ENCODE peak calls at places on chromosome 11, in eight cellular contexts. One of them, this sample, is unnamed.

GRCh38 chr11:83543918-83544491 is 257.8 kb upstream of the CCDC90B start:
- DNase-seq in A549: no peak
- DNase-seq in NCI-H1092: no peak
- DNase-seq in A172: peak; percentile 40
- DNase-seq in stimulated activated CD4-positive, alpha-beta T cell treated with anti-CD3 and anti-CD28 coated beads, Interleukin-15, amount 100 ng/mL, for 1 hour: no peak
- DNase-seq in posterior cingulate gyrus: no peak
- DNase-seq in LoVo: no peak
- DNase-seq in epithelial cell of esophagus: peak; percentile 28
- DNase-seq in this sample: no peak

GRCh38 chr11:78244080-78244479 is 55.4 kb downstream of the USP35 start:
- DNase-seq in A549: no peak
- DNase-seq in NCI-H1092: no peak
- DNase-seq in A172: no peak
- DNase-seq in stimulated activated CD4-positive, alpha-beta T cell treated with anti-CD3 and anti-CD28 coated beads, Interleukin-15, amount 100 ng/mL, for 1 hour: no peak
- DNase-seq in posterior cingulate gyrus: no peak
- DNase-seq in LoVo: no peak
- DNase-seq in epithelial cell of esophagus: no peak
- DNase-seq in this sample: no peak

GRCh38 chr11:115691030-115691429 is 186.8 kb upstream of the CADM1 start:
- DNase-seq in A549: no peak
- DNase-seq in NCI-H1092: no peak
- DNase-seq in A172: no peak
- DNase-seq in stimulated activated CD4-positive, alpha-beta T cell treated with anti-CD3 and anti-CD28 coated beads, Interleukin-15, amount 100 ng/mL, for 1 hour: no peak
- DNase-seq in posterior cingulate gyrus: no peak
- DNase-seq in LoVo: no peak
- DNase-seq in epithelial cell of esophagus: no peak
- DNase-seq in this sample: no peak

GRCh38 chr11:736431-736830 is 10.8 kb upstream of the TALDO1 start:
- DNase-seq in A549: no peak
- DNase-seq in NCI-H1092: no peak
- DNase-seq in A172: no peak
- DNase-seq in stimulated activated CD4-positive, alpha-beta T cell treated with anti-CD3 and anti-CD28 coated beads, Interleukin-15, amount 100 ng/mL, for 1 hour: no peak
- DNase-seq in posterior cingulate gyrus: no peak
- DNase-seq in LoVo: no peak
- DNase-seq in epithelial cell of esophagus: no peak
- DNase-seq in this sample: no peak

GRCh38 chr11:91947215-91947614 is 277.4 kb upstream of the FAT3 start:
- DNase-seq in A549: no peak
- DNase-seq in NCI-H1092: peak; percentile 13
- DNase-seq in A172: peak; percentile 92
- DNase-seq in stimulated activated CD4-positive, alpha-beta T cell treated with anti-CD3 and anti-CD28 coated beads, Interleukin-15, amount 100 ng/mL, for 1 hour: no peak
- DNase-seq in posterior cingulate gyrus: no peak
- DNase-seq in LoVo: no peak
- DNase-seq in epithelial cell of esophagus: peak; percentile 2
- DNase-seq in this sample: no peak

GRCh38 chr11:68444566-68444965 is 16.0 kb upstream of the PPP6R3 start:
- DNase-seq in A549: no peak
- DNase-seq in NCI-H1092: no peak
- DNase-seq in A172: no peak
- DNase-seq in stimulated activated CD4-positive, alpha-beta T cell treated with anti-CD3 and anti-CD28 coated beads, Interleukin-15, amount 100 ng/mL, for 1 hour: no peak
- DNase-seq in posterior cingulate gyrus: no peak
- DNase-seq in LoVo: no peak
- DNase-seq in epithelial cell of esophagus: no peak
- DNase-seq in this sample: no peak

GRCh38 chr11:123308077-123308476 is 113.0 kb upstream of the CLMP start:
- DNase-seq in A549: no peak
- DNase-seq in NCI-H1092: peak; percentile 70
- DNase-seq in A172: no peak
- DNase-seq in stimulated activated CD4-positive, alpha-beta T cell treated with anti-CD3 and anti-CD28 coated beads, Interleukin-15, amount 100 ng/mL, for 1 hour: no peak
- DNase-seq in posterior cingulate gyrus: no peak
- DNase-seq in LoVo: no peak
- DNase-seq in epithelial cell of esophagus: no peak
- DNase-seq in this sample: peak; percentile 62

GRCh38 chr11:57315491-57315890 is 9.3 kb downstream of the TNKS1BP1 start:
- DNase-seq in A549: no peak
- DNase-seq in NCI-H1092: no peak
- DNase-seq in A172: no peak
- DNase-seq in stimulated activated CD4-positive, alpha-beta T cell treated with anti-CD3 and anti-CD28 coated beads, Interleukin-15, amount 100 ng/mL, for 1 hour: no peak
- DNase-seq in posterior cingulate gyrus: no peak
- DNase-seq in LoVo: no peak
- DNase-seq in epithelial cell of esophagus: no peak
- DNase-seq in this sample: no peak

GRCh38 chr11:70371241-70371640 is 27.1 kb upstream of the CTTN start:
- DNase-seq in A549: no peak
- DNase-seq in NCI-H1092: no peak
- DNase-seq in A172: no peak
- DNase-seq in stimulated activated CD4-positive, alpha-beta T cell treated with anti-CD3 and anti-CD28 coated beads, Interleukin-15, amount 100 ng/mL, for 1 hour: no peak
- DNase-seq in posterior cingulate gyrus: no peak
- DNase-seq in LoVo: no peak
- DNase-seq in epithelial cell of esophagus: no peak
- DNase-seq in this sample: no peak

GRCh38 chr11:120735035-120735434 is 223.5 kb downstream of the GRIK4 start:
- DNase-seq in A549: no peak
- DNase-seq in NCI-H1092: no peak
- DNase-seq in A172: no peak
- DNase-seq in stimulated activated CD4-positive, alpha-beta T cell treated with anti-CD3 and anti-CD28 coated beads, Interleukin-15, amount 100 ng/mL, for 1 hour: no peak
- DNase-seq in posterior cingulate gyrus: no peak
- DNase-seq in LoVo: no peak
- DNase-seq in epithelial cell of esophagus: no peak
- DNase-seq in this sample: no peak

GRCh38 chr11:36000616-36001190 is 56.8 kb downstream of the LDLRAD3 start:
- DNase-seq in A549: no peak
- DNase-seq in NCI-H1092: no peak
- DNase-seq in A172: no peak
- DNase-seq in stimulated activated CD4-positive, alpha-beta T cell treated with anti-CD3 and anti-CD28 coated beads, Interleukin-15, amount 100 ng/mL, for 1 hour: no peak
- DNase-seq in posterior cingulate gyrus: no peak
- DNase-seq in LoVo: no peak
- DNase-seq in epithelial cell of esophagus: peak; percentile 80
- DNase-seq in this sample: no peak

GRCh38 chr11:121249039-121249663 is 43.4 kb upstream of the SC5D start:
- DNase-seq in A549: peak; percentile 9
- DNase-seq in NCI-H1092: no peak
- DNase-seq in A172: peak; percentile 30
- DNase-seq in stimulated activated CD4-positive, alpha-beta T cell treated with anti-CD3 and anti-CD28 coated beads, Interleukin-15, amount 100 ng/mL, for 1 hour: no peak
- DNase-seq in posterior cingulate gyrus: no peak
- DNase-seq in LoVo: peak; percentile 61
- DNase-seq in epithelial cell of esophagus: peak; percentile 69
- DNase-seq in this sample: peak; percentile 23

GRCh38 chr11:35236667-35237003 is 97.7 kb downstream of the CD44 start:
- DNase-seq in A549: no peak
- DNase-seq in NCI-H1092: no peak
- DNase-seq in A172: peak; percentile 81
- DNase-seq in stimulated activated CD4-positive, alpha-beta T cell treated with anti-CD3 and anti-CD28 coated beads, Interleukin-15, amount 100 ng/mL, for 1 hour: no peak
- DNase-seq in posterior cingulate gyrus: no peak
- DNase-seq in LoVo: no peak
- DNase-seq in epithelial cell of esophagus: peak; percentile 70
- DNase-seq in this sample: no peak

GRCh38 chr11:117878939-117879475 is 2.5 kb upstream of the FXYD6 start:
- DNase-seq in A549: no peak
- DNase-seq in NCI-H1092: no peak
- DNase-seq in A172: no peak
- DNase-seq in stimulated activated CD4-positive, alpha-beta T cell treated with anti-CD3 and anti-CD28 coated beads, Interleukin-15, amount 100 ng/mL, for 1 hour: no peak
- DNase-seq in posterior cingulate gyrus: no peak
- DNase-seq in LoVo: no peak
- DNase-seq in epithelial cell of esophagus: no peak
- DNase-seq in this sample: no peak

GRCh38 chr11:88402192-88402715 is 64.7 kb upstream of the CTSC start:
- DNase-seq in A549: peak; percentile 40
- DNase-seq in NCI-H1092: no peak
- DNase-seq in A172: peak; percentile 26
- DNase-seq in stimulated activated CD4-positive, alpha-beta T cell treated with anti-CD3 and anti-CD28 coated beads, Interleukin-15, amount 100 ng/mL, for 1 hour: no peak
- DNase-seq in posterior cingulate gyrus: no peak
- DNase-seq in LoVo: no peak
- DNase-seq in epithelial cell of esophagus: peak; percentile 88
- DNase-seq in this sample: peak; percentile 60

GRCh38 chr11:134119094-134119493 is 50.2 kb downstream of the JAM3 start:
- DNase-seq in A549: no peak
- DNase-seq in NCI-H1092: no peak
- DNase-seq in A172: peak; percentile 73
- DNase-seq in stimulated activated CD4-positive, alpha-beta T cell treated with anti-CD3 and anti-CD28 coated beads, Interleukin-15, amount 100 ng/mL, for 1 hour: no peak
- DNase-seq in posterior cingulate gyrus: no peak
- DNase-seq in LoVo: no peak
- DNase-seq in epithelial cell of esophagus: peak; percentile 57
- DNase-seq in this sample: no peak

GRCh38 chr11:9787981-9788521 is 124.2 kb downstream of the SWAP70 start:
- DNase-seq in A549: no peak
- DNase-seq in NCI-H1092: no peak
- DNase-seq in A172: peak; percentile 93
- DNase-seq in stimulated activated CD4-positive, alpha-beta T cell treated with anti-CD3 and anti-CD28 coated beads, Interleukin-15, amount 100 ng/mL, for 1 hour: no peak
- DNase-seq in posterior cingulate gyrus: no peak
- DNase-seq in LoVo: no peak
- DNase-seq in epithelial cell of esophagus: no peak
- DNase-seq in this sample: peak; percentile 93

GRCh38 chr11:70695086-70695960 is 297.0 kb downstream of the CTTN start:
- DNase-seq in A549: no peak
- DNase-seq in NCI-H1092: no peak
- DNase-seq in A172: no peak
- DNase-seq in stimulated activated CD4-positive, alpha-beta T cell treated with anti-CD3 and anti-CD28 coated beads, Interleukin-15, amount 100 ng/mL, for 1 hour: no peak
- DNase-seq in posterior cingulate gyrus: no peak
- DNase-seq in LoVo: no peak
- DNase-seq in epithelial cell of esophagus: no peak
- DNase-seq in this sample: no peak

GRCh38 chr11:100821198-100821597 is 134.1 kb downstream of the ARHGAP42 start:
- DNase-seq in A549: no peak
- DNase-seq in NCI-H1092: no peak
- DNase-seq in A172: no peak
- DNase-seq in stimulated activated CD4-positive, alpha-beta T cell treated with anti-CD3 and anti-CD28 coated beads, Interleukin-15, amount 100 ng/mL, for 1 hour: no peak
- DNase-seq in posterior cingulate gyrus: no peak
- DNase-seq in LoVo: no peak
- DNase-seq in epithelial cell of esophagus: no peak
- DNase-seq in this sample: no peak

GRCh38 chr11:11876458-11876857 is 34.7 kb downstream of the USP47 start:
- DNase-seq in A549: peak; percentile 40
- DNase-seq in NCI-H1092: no peak
- DNase-seq in A172: peak; percentile 17
- DNase-seq in stimulated activated CD4-positive, alpha-beta T cell treated with anti-CD3 and anti-CD28 coated beads, Interleukin-15, amount 100 ng/mL, for 1 hour: no peak
- DNase-seq in posterior cingulate gyrus: no peak
- DNase-seq in LoVo: no peak
- DNase-seq in epithelial cell of esophagus: peak; percentile 43
- DNase-seq in this sample: no peak

GRCh38 chr11:9362393-9362863 is 22.0 kb upstream of the IPO7 start:
- DNase-seq in A549: no peak
- DNase-seq in NCI-H1092: no peak
- DNase-seq in A172: no peak
- DNase-seq in stimulated activated CD4-positive, alpha-beta T cell treated with anti-CD3 and anti-CD28 coated beads, Interleukin-15, amount 100 ng/mL, for 1 hour: no peak
- DNase-seq in posterior cingulate gyrus: no peak
- DNase-seq in LoVo: no peak
- DNase-seq in epithelial cell of esophagus: no peak
- DNase-seq in this sample: no peak

GRCh38 chr11:116703421-116703820 is 69.4 kb downstream of the BUD13 start:
- DNase-seq in A549: no peak
- DNase-seq in NCI-H1092: peak; percentile 94
- DNase-seq in A172: no peak
- DNase-seq in stimulated activated CD4-positive, alpha-beta T cell treated with anti-CD3 and anti-CD28 coated beads, Interleukin-15, amount 100 ng/mL, for 1 hour: no peak
- DNase-seq in posterior cingulate gyrus: peak; percentile 71
- DNase-seq in LoVo: no peak
- DNase-seq in epithelial cell of esophagus: no peak
- DNase-seq in this sample: no peak

GRCh38 chr11:115672412-115672811 is 168.2 kb upstream of the CADM1 start:
- DNase-seq in A549: no peak
- DNase-seq in NCI-H1092: no peak
- DNase-seq in A172: no peak
- DNase-seq in stimulated activated CD4-positive, alpha-beta T cell treated with anti-CD3 and anti-CD28 coated beads, Interleukin-15, amount 100 ng/mL, for 1 hour: no peak
- DNase-seq in posterior cingulate gyrus: no peak
- DNase-seq in LoVo: no peak
- DNase-seq in epithelial cell of esophagus: no peak
- DNase-seq in this sample: no peak

GRCh38 chr11:1293619-1294015 is 15.8 kb downstream of the TOLLIP start:
- DNase-seq in A549: peak; percentile 53
- DNase-seq in NCI-H1092: no peak
- DNase-seq in A172: no peak
- DNase-seq in stimulated activated CD4-positive, alpha-beta T cell treated with anti-CD3 and anti-CD28 coated beads, Interleukin-15, amount 100 ng/mL, for 1 hour: no peak
- DNase-seq in posterior cingulate gyrus: peak; percentile 48
- DNase-seq in LoVo: no peak
- DNase-seq in epithelial cell of esophagus: no peak
- DNase-seq in this sample: no peak

GRCh38 chr11:111909378-111909777 is 2.2 kb downstream of the CRYAB start:
- DNase-seq in A549: no peak
- DNase-seq in NCI-H1092: no peak
- DNase-seq in A172: no peak
- DNase-seq in stimulated activated CD4-positive, alpha-beta T cell treated with anti-CD3 and anti-CD28 coated beads, Interleukin-15, amount 100 ng/mL, for 1 hour: no peak
- DNase-seq in posterior cingulate gyrus: no peak
- DNase-seq in LoVo: no peak
- DNase-seq in epithelial cell of esophagus: peak; percentile 5
- DNase-seq in this sample: no peak

GRCh38 chr11:122981388-122982264 is at the start of gene BSX:
- DNase-seq in A549: peak; percentile 21
- DNase-seq in NCI-H1092: no peak
- DNase-seq in A172: peak; percentile 21
- DNase-seq in stimulated activated CD4-positive, alpha-beta T cell treated with anti-CD3 and anti-CD28 coated beads, Interleukin-15, amount 100 ng/mL, for 1 hour: no peak
- DNase-seq in posterior cingulate gyrus: no peak
- DNase-seq in LoVo: peak; percentile 11
- DNase-seq in epithelial cell of esophagus: peak; percentile 59
- DNase-seq in this sample: no peak

GRCh38 chr11:68347345-68347744 is 35.0 kb downstream of the LRP5 start:
- DNase-seq in A549: no peak
- DNase-seq in NCI-H1092: no peak
- DNase-seq in A172: no peak
- DNase-seq in stimulated activated CD4-positive, alpha-beta T cell treated with anti-CD3 and anti-CD28 coated beads, Interleukin-15, amount 100 ng/mL, for 1 hour: no peak
- DNase-seq in posterior cingulate gyrus: no peak
- DNase-seq in LoVo: no peak
- DNase-seq in epithelial cell of esophagus: no peak
- DNase-seq in this sample: no peak

GRCh38 chr11:3216027-3216525 is 2.5 kb downstream of the MRGPRG start:
- DNase-seq in A549: no peak
- DNase-seq in NCI-H1092: no peak
- DNase-seq in A172: no peak
- DNase-seq in stimulated activated CD4-positive, alpha-beta T cell treated with anti-CD3 and anti-CD28 coated beads, Interleukin-15, amount 100 ng/mL, for 1 hour: no peak
- DNase-seq in posterior cingulate gyrus: no peak
- DNase-seq in LoVo: no peak
- DNase-seq in epithelial cell of esophagus: no peak
- DNase-seq in this sample: no peak

GRCh38 chr11:86066606-86067229 is 2.2 kb downstream of the PICALM start:
- DNase-seq in A549: no peak
- DNase-seq in NCI-H1092: no peak
- DNase-seq in A172: no peak
- DNase-seq in stimulated activated CD4-positive, alpha-beta T cell treated with anti-CD3 and anti-CD28 coated beads, Interleukin-15, amount 100 ng/mL, for 1 hour: no peak
- DNase-seq in posterior cingulate gyrus: no peak
- DNase-seq in LoVo: no peak
- DNase-seq in epithelial cell of esophagus: no peak
- DNase-seq in this sample: no peak

GRCh38 chr11:14902650-14903350 is 10.8 kb upstream of the CYP2R1 start:
- DNase-seq in A549: no peak
- DNase-seq in NCI-H1092: no peak
- DNase-seq in A172: no peak
- DNase-seq in stimulated activated CD4-positive, alpha-beta T cell treated with anti-CD3 and anti-CD28 coated beads, Interleukin-15, amount 100 ng/mL, for 1 hour: no peak
- DNase-seq in posterior cingulate gyrus: no peak
- DNase-seq in LoVo: peak; percentile 4
- DNase-seq in epithelial cell of esophagus: peak; percentile 87
- DNase-seq in this sample: no peak

GRCh38 chr11:96341237-96342130 is 1.5 kb downstream of the MAML2 start:
- DNase-seq in A549: peak; percentile 9
- DNase-seq in NCI-H1092: no peak
- DNase-seq in A172: no peak
- DNase-seq in stimulated activated CD4-positive, alpha-beta T cell treated with anti-CD3 and anti-CD28 coated beads, Interleukin-15, amount 100 ng/mL, for 1 hour: peak; percentile 38
- DNase-seq in posterior cingulate gyrus: no peak
- DNase-seq in LoVo: no peak
- DNase-seq in epithelial cell of esophagus: peak; percentile 39
- DNase-seq in this sample: no peak

GRCh38 chr11:10379433-10379832 is 74.6 kb downstream of the ADM start:
- DNase-seq in A549: no peak
- DNase-seq in NCI-H1092: no peak
- DNase-seq in A172: no peak
- DNase-seq in stimulated activated CD4-positive, alpha-beta T cell treated with anti-CD3 and anti-CD28 coated beads, Interleukin-15, amount 100 ng/mL, for 1 hour: no peak
- DNase-seq in posterior cingulate gyrus: no peak
- DNase-seq in LoVo: no peak
- DNase-seq in epithelial cell of esophagus: peak; percentile 35
- DNase-seq in this sample: no peak

GRCh38 chr11:118843518-118843917 is 40.2 kb upstream of the CXCR5 start:
- DNase-seq in A549: no peak
- DNase-seq in NCI-H1092: no peak
- DNase-seq in A172: no peak
- DNase-seq in stimulated activated CD4-positive, alpha-beta T cell treated with anti-CD3 and anti-CD28 coated beads, Interleukin-15, amount 100 ng/mL, for 1 hour: no peak
- DNase-seq in posterior cingulate gyrus: no peak
- DNase-seq in LoVo: no peak
- DNase-seq in epithelial cell of esophagus: no peak
- DNase-seq in this sample: no peak